ENCODE peak calls at places on chromosomes 12 and 14, in seven cellular contexts. D is K562, Z is HT1080, P is nephron progenitor cell, C is fibroblast of lung, U is glutamatergic neuron, V is left lobe of liver. L is an unnamed sample.

GRCh38 chr14:98138666-98139065 is 1133.3 kb downstream of the BCL11B start:
- DNase-seq in P (peak; percentile 54), V (no peak), C (peak; percentile 24), D (peak; percentile 10), Z (peak; percentile 36), U (peak; percentile 43), L (peak; percentile 18)

GRCh38 chr12:7583471-7583870 is 79.9 kb upstream of the CD163 start:
- DNase-seq in Z (no peak), C (no peak), D (no peak), P (no peak), U (no peak), V (no peak), L (no peak)

GRCh38 chr12:1250641-1251040 is 259.6 kb downstream of the ERC1 start:
- DNase-seq in C (peak; percentile 52), V (no peak), D (no peak), Z (no peak), P (no peak), U (no peak), L (no peak)

GRCh38 chr12:39581592-39581991 is 38.0 kb downstream of the ABCD2 start:
- DNase-seq in Z (peak; percentile 37), C (peak; percentile 3), P (no peak), V (no peak), D (no peak), U (no peak), L (no peak)

GRCh38 chr12:109770104-109770860 is 56.7 kb downstream of the FAM222A start:
- DNase-seq in Z (no peak), U (no peak), P (no peak), D (no peak), V (peak; percentile 16), C (no peak), L (no peak)

GRCh38 chr12:124588018-124588634 is 20.7 kb upstream of the NCOR2 start:
- DNase-seq in P (no peak), V (no peak), C (no peak), Z (no peak), D (no peak), U (no peak), L (no peak)

GRCh38 chr12:103801709-103802585 is 39.1 kb downstream of the NT5DC3 start:
- DNase-seq in C (peak; percentile 96), Z (peak; percentile 99), D (no peak), P (no peak), U (no peak), V (no peak), L (no peak)

GRCh38 chr12:5648692-5649338 is 216.9 kb downstream of the NTF3 start:
- DNase-seq in Z (peak; percentile 4), V (no peak), D (no peak), U (no peak), C (peak; percentile 19), P (peak; percentile 44), L (no peak)

GRCh38 chr14:71590131-71590530 is 342.1 kb upstream of the RGS6 start:
- DNase-seq in P (no peak), Z (no peak), U (no peak), V (no peak), C (no peak), D (no peak), L (no peak)

GRCh38 chr12:98456583-98457573 is 58.5 kb upstream of the TMPO start:
- DNase-seq in U (peak; percentile 42), P (peak; percentile 76), Z (no peak), V (peak; percentile 51), D (peak; percentile 39), C (peak; percentile 72), L (peak; percentile 59)

GRCh38 chr14:21098892-21099595 is 589 bp upstream of the ZNF219 start:
- DNase-seq in D (no peak), C (no peak), U (no peak), V (no peak), P (no peak), Z (no peak), L (no peak)

GRCh38 chr12:1838223-1838993 is 18.0 kb downstream of the LRTM2 start:
- DNase-seq in V (no peak), P (no peak), Z (no peak), U (peak; percentile 6), C (peak; percentile 16), D (no peak), L (peak; percentile 30)

GRCh38 chr12:128474916-128475315 is 207.9 kb downstream of the TMEM132C start:
- DNase-seq in U (no peak), D (no peak), V (no peak), C (no peak), P (no peak), Z (no peak), L (no peak)

GRCh38 chr12:95417372-95417771 is 56.6 kb upstream of the METAP2 start:
- DNase-seq in Z (no peak), C (no peak), V (no peak), D (no peak), P (no peak), U (no peak), L (no peak)

GRCh38 chr14:47526591-47527244 is 148.7 kb downstream of the MDGA2 start:
- DNase-seq in Z (no peak), C (no peak), U (no peak), P (no peak), D (no peak), V (no peak), L (no peak)

GRCh38 chr12:61357496-61357895 is 902.7 kb upstream of the USP15 start:
- DNase-seq in Z (peak; percentile 4), C (no peak), D (no peak), V (no peak), P (no peak), U (no peak), L (no peak)

GRCh38 chr14:90274808-90275454 is 18.6 kb downstream of the PSMC1 start:
- DNase-seq in U (no peak), C (peak; percentile 90), V (no peak), P (no peak), Z (peak; percentile 70), D (no peak), L (no peak)

GRCh38 chr14:32480337-32480736 is 151.2 kb downstream of the AKAP6 start:
- DNase-seq in D (no peak), Z (peak; percentile 8), V (no peak), U (no peak), C (peak; percentile 72), P (no peak), L (no peak)

GRCh38 chr12:4293299-4293941 is 19.9 kb downstream of the CCND2 start:
- DNase-seq in P (no peak), C (no peak), D (no peak), U (no peak), V (no peak), Z (no peak), L (no peak)

GRCh38 chr12:132362966-132363660 is 33.7 kb upstream of the GALNT9 start:
- DNase-seq in V (no peak), C (no peak), D (no peak), U (peak; percentile 24), Z (no peak), P (no peak), L (no peak)

L was measured in BE2C.